ENCODE peak calls at places on chromosomes 4 and X, in seven cellular contexts. One of them, this sample, is unnamed.

GRCh38 chr4:38523524-38524448 is 140.2 kb upstream of the KLF3 start:
- DNase-seq in AG09319: no peak
- DNase-seq in H7: no peak
- DNase-seq in fibroblast of mammary gland: no peak
- DNase-seq in mucosa of descending colon: no peak
- DNase-seq in mesothelial cell of epicardium: no peak
- DNase-seq in stimulated activated CD4-positive, alpha-beta T cell treated with anti-CD3 and anti-CD28 coated beads, Interleukin-1b, Interleukin-23, amount 100 ng/mL, for 1 hour: no peak
- DNase-seq in this sample: no peak

GRCh38 chr4:56656346-56656643 is 24.8 kb downstream of the HOPX start:
- DNase-seq in mucosa of descending colon: peak; percentile 27
- DNase-seq in AG09319: no peak
- DNase-seq in H7: no peak
- DNase-seq in fibroblast of mammary gland: no peak
- DNase-seq in stimulated activated CD4-positive, alpha-beta T cell treated with anti-CD3 and anti-CD28 coated beads, Interleukin-1b, Interleukin-23, amount 100 ng/mL, for 1 hour: no peak
- DNase-seq in mesothelial cell of epicardium: no peak
- DNase-seq in this sample: no peak

GRCh38 chr4:127239902-127240575 is 392.7 kb upstream of the INTU start:
- DNase-seq in H7: no peak
- DNase-seq in AG09319: no peak
- DNase-seq in mesothelial cell of epicardium: no peak
- DNase-seq in fibroblast of mammary gland: peak; percentile 65
- DNase-seq in stimulated activated CD4-positive, alpha-beta T cell treated with anti-CD3 and anti-CD28 coated beads, Interleukin-1b, Interleukin-23, amount 100 ng/mL, for 1 hour: no peak
- DNase-seq in mucosa of descending colon: no peak
- DNase-seq in this sample: no peak

GRCh38 chr4:5266991-5267390 is 215.7 kb downstream of the STK32B start:
- DNase-seq in AG09319: no peak
- DNase-seq in mesothelial cell of epicardium: no peak
- DNase-seq in fibroblast of mammary gland: no peak
- DNase-seq in stimulated activated CD4-positive, alpha-beta T cell treated with anti-CD3 and anti-CD28 coated beads, Interleukin-1b, Interleukin-23, amount 100 ng/mL, for 1 hour: no peak
- DNase-seq in mucosa of descending colon: no peak
- DNase-seq in H7: no peak
- DNase-seq in this sample: peak; percentile 1

GRCh38 chrX:17580529-17581155 is 156.7 kb upstream of the SCML1 start:
- DNase-seq in mesothelial cell of epicardium: no peak
- DNase-seq in mucosa of descending colon: no peak
- DNase-seq in fibroblast of mammary gland: peak; percentile 79
- DNase-seq in AG09319: no peak
- DNase-seq in stimulated activated CD4-positive, alpha-beta T cell treated with anti-CD3 and anti-CD28 coated beads, Interleukin-1b, Interleukin-23, amount 100 ng/mL, for 1 hour: no peak
- DNase-seq in H7: no peak
- DNase-seq in this sample: peak; percentile 80

GRCh38 chr4:123892368-123892961 is 495.9 kb downstream of the SPRY1 start:
- DNase-seq in AG09319: no peak
- DNase-seq in mucosa of descending colon: no peak
- DNase-seq in stimulated activated CD4-positive, alpha-beta T cell treated with anti-CD3 and anti-CD28 coated beads, Interleukin-1b, Interleukin-23, amount 100 ng/mL, for 1 hour: no peak
- DNase-seq in mesothelial cell of epicardium: no peak
- DNase-seq in fibroblast of mammary gland: peak; percentile 54
- DNase-seq in H7: no peak
- DNase-seq in this sample: no peak

GRCh38 chrX:107700802-107701201 is 72.5 kb downstream of the PRPS1 start:
- DNase-seq in H7: no peak
- DNase-seq in AG09319: no peak
- DNase-seq in mesothelial cell of epicardium: no peak
- DNase-seq in stimulated activated CD4-positive, alpha-beta T cell treated with anti-CD3 and anti-CD28 coated beads, Interleukin-1b, Interleukin-23, amount 100 ng/mL, for 1 hour: no peak
- DNase-seq in fibroblast of mammary gland: no peak
- DNase-seq in mucosa of descending colon: no peak
- DNase-seq in this sample: no peak

GRCh38 chr4:26476545-26476944 is 13.7 kb downstream of the CCKAR start:
- DNase-seq in stimulated activated CD4-positive, alpha-beta T cell treated with anti-CD3 and anti-CD28 coated beads, Interleukin-1b, Interleukin-23, amount 100 ng/mL, for 1 hour: no peak
- DNase-seq in mucosa of descending colon: no peak
- DNase-seq in fibroblast of mammary gland: no peak
- DNase-seq in H7: no peak
- DNase-seq in AG09319: no peak
- DNase-seq in mesothelial cell of epicardium: no peak
- DNase-seq in this sample: no peak

GRCh38 chr4:185775792-185776555 is 36.0 kb downstream of the SORBS2 start:
- DNase-seq in mesothelial cell of epicardium: no peak
- DNase-seq in fibroblast of mammary gland: no peak
- DNase-seq in mucosa of descending colon: no peak
- DNase-seq in H7: no peak
- DNase-seq in stimulated activated CD4-positive, alpha-beta T cell treated with anti-CD3 and anti-CD28 coated beads, Interleukin-1b, Interleukin-23, amount 100 ng/mL, for 1 hour: no peak
- DNase-seq in AG09319: no peak
- DNase-seq in this sample: no peak

GRCh38 chr4:153222162-153222789 is 18.0 kb downstream of the TRIM2 start:
- DNase-seq in AG09319: peak; percentile 64
- DNase-seq in mucosa of descending colon: peak; percentile 69
- DNase-seq in H7: peak; percentile 82
- DNase-seq in stimulated activated CD4-positive, alpha-beta T cell treated with anti-CD3 and anti-CD28 coated beads, Interleukin-1b, Interleukin-23, amount 100 ng/mL, for 1 hour: no peak
- DNase-seq in fibroblast of mammary gland: peak; percentile 87
- DNase-seq in mesothelial cell of epicardium: peak; percentile 63
- DNase-seq in this sample: peak; percentile 86

GRCh38 chr4:173040200-173040599 is 128.4 kb upstream of the GALNT7 start:
- DNase-seq in mesothelial cell of epicardium: no peak
- DNase-seq in AG09319: no peak
- DNase-seq in mucosa of descending colon: no peak
- DNase-seq in stimulated activated CD4-positive, alpha-beta T cell treated with anti-CD3 and anti-CD28 coated beads, Interleukin-1b, Interleukin-23, amount 100 ng/mL, for 1 hour: no peak
- DNase-seq in H7: no peak
- DNase-seq in fibroblast of mammary gland: no peak
- DNase-seq in this sample: peak; percentile 60

GRCh38 chr4:173433447-173433846 is 34.5 kb upstream of the SCRG1 start:
- DNase-seq in mucosa of descending colon: no peak
- DNase-seq in AG09319: no peak
- DNase-seq in stimulated activated CD4-positive, alpha-beta T cell treated with anti-CD3 and anti-CD28 coated beads, Interleukin-1b, Interleukin-23, amount 100 ng/mL, for 1 hour: no peak
- DNase-seq in mesothelial cell of epicardium: no peak
- DNase-seq in fibroblast of mammary gland: no peak
- DNase-seq in H7: no peak
- DNase-seq in this sample: no peak

GRCh38 chr4:138367942-138368341 is 125.8 kb upstream of the SLC7A11 start:
- DNase-seq in mucosa of descending colon: no peak
- DNase-seq in fibroblast of mammary gland: no peak
- DNase-seq in mesothelial cell of epicardium: no peak
- DNase-seq in AG09319: no peak
- DNase-seq in H7: no peak
- DNase-seq in stimulated activated CD4-positive, alpha-beta T cell treated with anti-CD3 and anti-CD28 coated beads, Interleukin-1b, Interleukin-23, amount 100 ng/mL, for 1 hour: no peak
- DNase-seq in this sample: no peak

GRCh38 chr4:154559141-154559841 is 3.5 kb upstream of the FGB start:
- DNase-seq in H7: peak; percentile 27
- DNase-seq in mesothelial cell of epicardium: no peak
- DNase-seq in fibroblast of mammary gland: peak; percentile 75
- DNase-seq in AG09319: no peak
- DNase-seq in stimulated activated CD4-positive, alpha-beta T cell treated with anti-CD3 and anti-CD28 coated beads, Interleukin-1b, Interleukin-23, amount 100 ng/mL, for 1 hour: no peak
- DNase-seq in mucosa of descending colon: peak; percentile 32
- DNase-seq in this sample: peak; percentile 60

GRCh38 chrX:74383611-74384010 is 37.7 kb upstream of the SLC16A2 start:
- DNase-seq in H7: peak; percentile 55
- DNase-seq in fibroblast of mammary gland: peak; percentile 60
- DNase-seq in mucosa of descending colon: no peak
- DNase-seq in stimulated activated CD4-positive, alpha-beta T cell treated with anti-CD3 and anti-CD28 coated beads, Interleukin-1b, Interleukin-23, amount 100 ng/mL, for 1 hour: no peak
- DNase-seq in mesothelial cell of epicardium: no peak
- DNase-seq in AG09319: peak; percentile 18
- DNase-seq in this sample: peak; percentile 62

GRCh38 chrX:27599928-27600327 is 9.8 kb downstream of the DCAF8L2 start:
- DNase-seq in fibroblast of mammary gland: peak; percentile 4
- DNase-seq in stimulated activated CD4-positive, alpha-beta T cell treated with anti-CD3 and anti-CD28 coated beads, Interleukin-1b, Interleukin-23, amount 100 ng/mL, for 1 hour: no peak
- DNase-seq in mucosa of descending colon: no peak
- DNase-seq in H7: no peak
- DNase-seq in AG09319: no peak
- DNase-seq in mesothelial cell of epicardium: no peak
- DNase-seq in this sample: peak; percentile 37

GRCh38 chr4:78940752-78941151 is 1.5 kb upstream of the PAQR3 start:
- DNase-seq in mesothelial cell of epicardium: no peak
- DNase-seq in stimulated activated CD4-positive, alpha-beta T cell treated with anti-CD3 and anti-CD28 coated beads, Interleukin-1b, Interleukin-23, amount 100 ng/mL, for 1 hour: no peak
- DNase-seq in AG09319: no peak
- DNase-seq in mucosa of descending colon: no peak
- DNase-seq in fibroblast of mammary gland: no peak
- DNase-seq in H7: no peak
- DNase-seq in this sample: no peak

GRCh38 chrX:48697182-48697727 is 721 bp downstream of the SUV39H1 start:
- DNase-seq in fibroblast of mammary gland: no peak
- DNase-seq in mucosa of descending colon: no peak
- DNase-seq in AG09319: no peak
- DNase-seq in stimulated activated CD4-positive, alpha-beta T cell treated with anti-CD3 and anti-CD28 coated beads, Interleukin-1b, Interleukin-23, amount 100 ng/mL, for 1 hour: no peak
- DNase-seq in mesothelial cell of epicardium: no peak
- DNase-seq in H7: no peak
- DNase-seq in this sample: no peak

This sample was measured in fibroblast of lung.